ENCODE peak calls at places on chromosome 3, in five cellular contexts. Y is WTC11, S is GM12878, K is A549, B is K562. M is an unnamed sample.

GRCh38 chr3:136311256-136311655 is 61.1 kb downstream of the PCCB start:
- DNase-seq in K (no peak), B (no peak), Y (no peak), S (no peak), M (no peak)

GRCh38 chr3:187714404-187714979 is 12.1 kb upstream of the RTP2 start:
- DNase-seq in Y (peak), B (peak), K (peak), S (no peak), M (peak)

GRCh38 chr3:156483426-156483825 is 71.5 kb downstream of the SSR3 start:
- DNase-seq in S (peak), K (no peak), Y (no peak), B (peak), M (no peak)

GRCh38 chr3:11600501-11601282 is 43.0 kb downstream of the VGLL4 start:
- DNase-seq in K (peak), Y (peak), B (no peak), S (no peak), M (peak)

GRCh38 chr3:133376805-133377204 is 23.1 kb upstream of the BFSP2 start:
- DNase-seq in B (no peak), K (no peak), S (no peak), Y (peak), M (no peak)

GRCh38 chr3:125168711-125169410 is 43.7 kb downstream of the SLC12A8 start:
- DNase-seq in B (no peak), S (no peak), Y (no peak), K (no peak), M (no peak)

GRCh38 chr3:139302084-139302800 is 41.6 kb upstream of the MRPS22 start:
- DNase-seq in K (peak), Y (no peak), S (no peak), B (no peak), M (peak)

GRCh38 chr3:184526158-184526483 is 35.5 kb upstream of the EPHB3 start:
- DNase-seq in B (no peak), K (no peak), Y (no peak), S (no peak), M (no peak)

GRCh38 chr3:51436998-51437639 is 46.0 kb downstream of the RBM15B start:
- DNase-seq in B (no peak), K (no peak), S (no peak), Y (no peak), M (no peak)

GRCh38 chr3:67401911-67402310 is 252.5 kb downstream of the SUCLG2 start:
- DNase-seq in S (no peak), B (no peak), K (no peak), Y (no peak), M (peak)

GRCh38 chr3:101940521-101940992 is 91.2 kb downstream of the NFKBIZ start:
- DNase-seq in S (no peak), Y (no peak), K (no peak), B (peak), M (no peak)

GRCh38 chr3:129118745-129119144 is 2.9 kb downstream of the RAB43 start:
- DNase-seq in Y (no peak), K (no peak), S (no peak), B (no peak), M (no peak)

GRCh38 chr3:136258199-136258598 is 8.1 kb downstream of the PCCB start:
- DNase-seq in B (no peak), S (no peak), K (no peak), Y (no peak), M (no peak)

GRCh38 chr3:133583396-133583795 is 9.9 kb downstream of the CDV3 start:
- DNase-seq in K (no peak), Y (no peak), S (no peak), B (no peak), M (no peak)

GRCh38 chr3:171157980-171158379 is 131.5 kb upstream of the SLC2A2 start:
- DNase-seq in S (no peak), Y (no peak), B (no peak), K (no peak), M (no peak)

GRCh38 chr3:16496408-16497222 is 16.9 kb downstream of the RFTN1 start:
- DNase-seq in K (no peak), B (no peak), S (peak), Y (no peak), M (no peak)

GRCh38 chr3:16496008-16496407 is 17.5 kb downstream of the RFTN1 start:
- DNase-seq in B (no peak), K (no peak), Y (no peak), S (no peak), M (no peak)

GRCh38 chr3:16490062-16490641 is 23.3 kb downstream of the RFTN1 start:
- DNase-seq in B (no peak), K (no peak), S (no peak), Y (no peak), M (no peak)

GRCh38 chr3:16494906-16495580 is 18.5 kb downstream of the RFTN1 start:
- DNase-seq in S (no peak), B (no peak), K (no peak), Y (no peak), M (no peak)

DNA sequence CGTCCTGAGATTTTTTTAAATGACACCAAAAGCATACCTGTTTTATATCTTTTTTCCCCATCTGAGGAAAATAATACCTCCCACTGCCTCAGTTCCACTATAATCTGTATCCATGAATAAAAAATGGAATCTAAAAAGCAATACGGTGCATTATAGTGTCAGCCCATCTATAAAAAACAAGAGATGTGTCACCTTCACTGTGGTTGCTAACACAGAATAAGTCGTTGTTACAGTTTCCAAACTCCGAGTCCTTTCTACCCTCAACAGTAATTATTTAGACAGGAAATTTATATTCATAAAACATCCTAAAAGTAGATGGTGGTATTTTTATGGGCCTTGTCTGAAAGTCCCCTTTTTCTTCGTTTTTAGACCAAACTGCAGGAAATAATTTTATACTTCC is 19.4 kb downstream of the RFTN1 start:
- DNase-seq in Y (no peak), K (no peak), B (no peak), S (no peak), M (no peak)
- TF ChIP-seq ESRRA in Y (no peak), K (no peak), B (no peak), S (no peak), M (no peak)

DNA sequence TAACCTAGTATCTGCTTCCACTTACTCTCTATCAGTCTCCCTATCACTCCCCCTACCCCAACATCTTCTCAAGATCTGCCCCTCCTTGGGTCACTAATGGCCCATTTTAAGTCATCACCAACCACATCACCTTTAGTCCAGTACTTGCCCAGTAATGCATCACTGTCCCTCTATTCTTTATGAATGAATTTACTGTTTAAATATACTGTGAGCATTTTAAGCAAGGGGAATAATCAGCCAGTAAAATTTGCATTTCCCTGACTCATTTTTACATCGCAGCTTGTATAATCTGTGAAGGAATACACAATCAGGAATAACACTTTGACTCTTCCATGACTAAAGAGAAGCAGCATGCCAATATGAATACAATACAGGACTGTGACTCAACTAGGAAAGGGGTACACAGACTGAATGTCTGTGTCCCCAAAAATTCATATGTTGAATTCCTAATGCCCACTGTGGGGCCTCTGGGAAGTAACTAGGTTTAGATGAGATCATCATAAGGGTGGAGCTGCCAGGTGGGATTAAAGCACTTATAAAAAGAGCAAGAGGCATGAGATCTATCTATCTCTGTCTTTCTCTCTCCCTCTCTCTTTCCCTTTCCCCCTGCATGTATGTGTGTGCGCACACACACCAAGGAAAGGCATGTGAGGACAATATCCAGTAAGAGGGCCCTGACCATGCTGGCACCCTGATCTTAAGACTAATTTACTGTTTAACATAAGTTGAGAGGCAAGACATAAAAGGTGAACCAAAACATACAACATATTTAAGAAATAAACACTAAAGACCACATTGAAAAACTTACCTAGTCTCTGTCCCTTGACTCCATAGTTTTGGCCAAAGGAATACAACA is 12.2 kb downstream of the B4GALT4 start:
- DNase-seq in Y (no peak), B (no peak), S (no peak), K (no peak), M (no peak)
- TF ChIP-seq ESRRA in Y (no peak), B (no peak), S (no peak), K (no peak), M (no peak)

DNA sequence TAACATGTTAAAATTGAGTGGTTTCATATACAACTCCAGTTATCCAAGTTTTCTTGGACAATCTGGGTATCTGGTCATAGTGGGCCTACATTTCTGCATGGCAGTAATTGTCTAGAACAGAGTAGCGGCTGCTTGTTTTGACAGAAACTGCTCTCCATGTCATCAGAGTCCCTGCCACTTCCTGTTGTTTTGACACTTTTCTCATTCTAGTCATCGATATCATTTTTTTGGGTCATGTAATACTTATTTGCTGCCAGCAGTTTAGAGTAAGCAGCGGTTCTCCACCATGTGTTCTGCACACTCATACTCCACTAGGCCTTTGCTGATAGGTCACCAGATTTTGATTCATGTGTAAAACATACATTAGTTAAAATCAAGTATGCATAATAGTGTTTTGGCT is 81.5 kb downstream of the SLC25A26 start:
- DNase-seq in S (no peak), B (no peak), Y (no peak), K (no peak), M (no peak)
- TF ChIP-seq ESRRA in S (no peak), B (no peak), Y (no peak), K (no peak), M (no peak)

DNA sequence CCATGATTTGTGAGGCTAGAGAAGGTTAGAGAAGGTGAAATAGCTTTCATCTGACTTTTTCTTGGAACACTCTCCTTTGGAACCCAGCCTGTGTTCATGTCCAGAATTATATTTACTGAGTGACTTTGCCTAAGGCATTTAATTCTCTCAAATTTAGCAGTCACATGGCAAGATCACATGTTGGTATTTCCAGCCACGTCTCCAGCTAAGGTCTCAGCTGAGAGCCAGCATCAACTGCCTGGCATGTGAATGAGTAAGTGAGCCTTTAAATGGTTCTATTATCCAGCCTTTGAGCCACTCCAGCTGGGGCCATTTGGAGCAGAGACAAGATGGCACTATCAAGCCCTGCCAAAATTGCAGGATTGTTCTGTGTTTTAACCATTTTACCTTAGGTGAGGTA is 130.2 kb upstream of the SGO1 start:
- DNase-seq in Y (no peak), B (no peak), K (no peak), S (no peak), M (no peak)
- TF ChIP-seq ESRRA in Y (no peak), B (no peak), K (no peak), S (no peak), M (no peak)

DNA sequence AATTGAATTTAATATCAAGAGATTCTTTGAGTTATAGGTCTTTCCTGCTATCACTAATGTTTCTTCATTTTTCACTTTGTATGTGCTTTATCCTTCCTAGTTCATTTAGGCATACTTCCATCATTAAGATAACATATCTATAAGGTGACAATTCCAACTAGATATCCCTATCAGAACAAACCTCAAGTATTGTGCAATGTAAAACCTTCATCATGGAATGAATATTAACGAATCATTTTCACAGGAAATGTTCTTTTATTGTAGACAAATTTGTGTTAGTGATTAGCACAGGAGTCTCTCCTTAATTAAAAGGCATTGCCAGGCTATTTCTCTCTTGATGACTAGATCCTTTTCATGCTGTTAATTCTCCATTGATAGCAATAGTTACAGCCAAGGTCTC is 236.5 kb upstream of the MME start:
- DNase-seq in Y (no peak), B (no peak), K (no peak), S (no peak), M (no peak)
- TF ChIP-seq ESRRA in Y (no peak), B (no peak), K (no peak), S (no peak), M (no peak)

DNA sequence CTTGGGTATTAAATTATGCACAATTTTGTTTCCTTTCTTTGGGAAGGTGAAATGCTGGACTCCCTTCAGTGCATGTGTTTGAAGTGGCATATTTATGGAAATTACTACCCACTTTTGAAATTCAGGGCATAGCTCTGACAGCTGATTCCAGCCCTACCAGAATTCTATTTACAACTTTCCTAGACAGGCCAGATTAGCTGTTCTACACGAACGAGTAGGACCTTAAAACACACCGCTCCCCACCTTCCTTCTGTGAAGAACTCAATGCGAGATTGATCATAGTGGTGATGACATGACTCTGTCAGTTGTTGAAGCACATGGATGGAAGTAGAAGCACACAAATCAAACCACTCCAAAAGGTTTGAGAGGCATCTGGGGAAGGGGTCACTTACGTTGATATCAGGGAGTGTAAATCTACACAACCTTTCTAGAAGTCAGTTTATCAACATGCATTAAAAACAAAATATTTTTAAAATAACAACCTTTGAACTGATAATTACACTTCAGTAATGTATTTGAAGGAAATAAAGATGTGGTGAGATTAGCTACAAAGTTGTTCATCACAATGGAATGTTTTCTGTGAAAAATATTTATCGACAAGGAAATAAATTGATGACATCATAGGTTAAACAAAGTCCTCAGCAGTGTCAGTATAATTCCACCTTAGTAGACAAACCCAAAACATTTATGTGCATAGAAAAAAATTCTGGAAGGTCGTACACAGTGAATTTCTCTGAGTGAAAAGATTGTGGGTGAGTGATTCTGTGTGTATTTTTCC is 29.8 kb downstream of the RARB start:
- DNase-seq in S (no peak), Y (no peak), K (no peak), B (no peak), M (no peak)
- TF ChIP-seq ESRRA in S (no peak), Y (no peak), K (no peak), B (no peak), M (no peak)

DNA sequence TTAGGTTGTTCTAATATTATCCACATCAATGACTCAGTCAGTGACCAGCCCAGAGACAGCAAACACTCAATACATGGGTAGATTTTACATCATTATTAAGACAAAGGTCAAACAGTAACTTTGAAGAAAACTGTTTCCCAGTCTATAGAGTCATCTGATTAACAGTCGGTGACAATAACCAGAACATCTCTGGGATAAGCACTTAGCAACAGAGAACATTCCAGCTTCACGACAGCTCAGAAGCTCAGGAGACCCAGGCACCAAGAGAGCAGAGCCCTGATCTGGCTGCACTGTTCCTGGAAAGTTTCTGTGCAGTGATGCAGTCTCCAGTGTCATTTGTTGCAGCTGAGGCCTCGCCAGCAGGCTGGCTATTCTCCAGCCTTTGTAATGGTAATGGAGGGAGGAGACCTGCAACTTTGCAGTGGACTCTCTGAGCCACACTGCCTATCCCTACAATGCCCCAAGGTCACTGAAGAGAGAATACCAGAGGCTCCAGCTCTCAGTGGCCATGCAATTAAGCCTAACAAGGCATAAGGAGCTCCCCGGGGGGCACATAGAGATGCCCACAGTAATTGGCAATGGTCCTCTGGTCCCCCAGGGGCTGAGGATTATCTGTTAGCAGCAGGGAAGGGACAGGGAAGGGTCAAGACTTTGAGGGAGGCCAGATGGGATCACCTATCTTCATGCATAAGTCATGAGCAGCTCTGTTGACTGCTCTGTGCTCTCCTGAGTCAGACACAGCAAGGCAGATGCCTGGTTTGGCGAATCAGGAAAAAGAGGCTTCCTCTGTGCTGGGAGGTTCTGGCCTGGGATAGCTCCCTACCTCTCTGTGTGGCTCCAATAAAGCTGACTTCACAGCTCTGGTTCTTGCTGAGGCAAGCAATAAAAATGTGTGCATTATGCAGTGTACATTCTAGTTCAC is 163.6 kb downstream of the CTNNB1 start:
- DNase-seq in Y (peak), S (no peak), K (no peak), B (no peak), M (peak)
- TF ChIP-seq ESRRA in Y (no peak), S (no peak), K (no peak), B (no peak), M (no peak)

GRCh38 chr3:71348831-71349230 is 234.7 kb downstream of the FOXP1 start:
- DNase-seq in B (no peak), Y (no peak), K (no peak), S (no peak), M (no peak)
- TF ChIP-seq ESRRA in B (no peak), Y (no peak), K (no peak), S (no peak), M (no peak)